ENCODE peak calls at places on chromosomes 11 and 22, in four cellular contexts. P is endodermal cell; M is ACHN; R is effector memory CD8-positive, alpha-beta T cell. W is an unnamed sample.

GRCh38 chr11:96337541-96338530 is 5.2 kb downstream of the MAML2 start:
- DNase-seq in P (no peak), M (no peak), R (no peak), W (no peak)

GRCh38 chr11:62553839-62554361 is 7.3 kb upstream of the AHNAK start:
- DNase-seq in P (peak), M (peak), R (no peak), W (no peak)

GRCh38 chr11:12377824-12378593 is 638 bp downstream of the PARVA start:
- DNase-seq in P (peak), M (peak), R (no peak), W (no peak)

GRCh38 chr22:30474683-30475424 is 3.0 kb upstream of the SEC14L3 start:
- DNase-seq in P (no peak), M (no peak), R (peak), W (no peak)

GRCh38 chr22:19368876-19369275 is 62.7 kb downstream of the HIRA start:
- DNase-seq in P (no peak), M (no peak), R (no peak), W (no peak)

GRCh38 chr22:46947516-46948260 is 185.2 kb downstream of the TBC1D22A start:
- DNase-seq in P (no peak), M (no peak), R (no peak), W (no peak)

GRCh38 chr22:49079027-49079725 is 748.5 kb downstream of the BRD1 start:
- DNase-seq in P (no peak), M (no peak), R (no peak), W (no peak)

GRCh38 chr11:128523616-128524015 is 63.7 kb downstream of the ETS1 start:
- DNase-seq in P (no peak), M (no peak), R (no peak), W (no peak)

GRCh38 chr22:45441158-45441557 is 27.7 kb downstream of the RIBC2 start:
- DNase-seq in P (peak), M (peak), R (no peak), W (peak)

GRCh38 chr22:17777005-17777716 is 2.9 kb upstream of the BID start:
- DNase-seq in P (no peak), M (no peak), R (peak), W (peak)

GRCh38 chr11:288328-289144 is at the start of gene PGGHG:
- DNase-seq in P (peak), M (peak), R (no peak), W (peak)